ENCODE peak calls at places on chromosomes 12 and 14, in ten cellular contexts. One of them, this sample, is unnamed.

GRCh38 chr14:69612759-69613145 is 1.4 kb downstream of the SUSD6 start:
- DNase-seq in HL-60: no peak
- DNase-seq in NCI-H1105: no peak
- DNase-seq in brain microvascular endothelial cell: no peak
- DNase-seq in WTC11: no peak
- DNase-seq in Peyer's patch: no peak
- DNase-seq in AG09309: no peak
- DNase-seq in Calu3: no peak
- DNase-seq in kidney tubule cell: peak
- DNase-seq in CD8-positive, alpha-beta memory T cell: no peak
- DNase-seq in this sample: no peak

GRCh38 chr12:93572712-93573551 is 457 bp downstream of the SOCS2 start:
- DNase-seq in Calu3: no peak
- DNase-seq in AG09309: no peak
- DNase-seq in WTC11: peak
- DNase-seq in brain microvascular endothelial cell: no peak
- DNase-seq in HL-60: no peak
- DNase-seq in NCI-H1105: no peak
- DNase-seq in Peyer's patch: peak
- DNase-seq in CD8-positive, alpha-beta memory T cell: no peak
- DNase-seq in kidney tubule cell: peak
- DNase-seq in this sample: no peak

GRCh38 chr14:35202195-35202594 is 79.8 kb downstream of the PRORP start:
- DNase-seq in kidney tubule cell: no peak
- DNase-seq in Peyer's patch: no peak
- DNase-seq in AG09309: no peak
- DNase-seq in NCI-H1105: no peak
- DNase-seq in Calu3: no peak
- DNase-seq in CD8-positive, alpha-beta memory T cell: no peak
- DNase-seq in HL-60: peak
- DNase-seq in brain microvascular endothelial cell: no peak
- DNase-seq in WTC11: no peak
- DNase-seq in this sample: no peak

GRCh38 chr12:119071638-119072231 is 90.4 kb downstream of the SRRM4 start:
- DNase-seq in CD8-positive, alpha-beta memory T cell: no peak
- DNase-seq in Peyer's patch: no peak
- DNase-seq in Calu3: no peak
- DNase-seq in NCI-H1105: no peak
- DNase-seq in AG09309: no peak
- DNase-seq in brain microvascular endothelial cell: no peak
- DNase-seq in WTC11: no peak
- DNase-seq in kidney tubule cell: no peak
- DNase-seq in HL-60: no peak
- DNase-seq in this sample: no peak

GRCh38 chr14:71725802-71726638 is 206.2 kb upstream of the RGS6 start:
- DNase-seq in CD8-positive, alpha-beta memory T cell: no peak
- DNase-seq in Calu3: no peak
- DNase-seq in AG09309: no peak
- DNase-seq in HL-60: peak
- DNase-seq in NCI-H1105: no peak
- DNase-seq in brain microvascular endothelial cell: peak
- DNase-seq in kidney tubule cell: peak
- DNase-seq in Peyer's patch: no peak
- DNase-seq in WTC11: no peak
- DNase-seq in this sample: no peak

GRCh38 chr12:114976959-114977358 is 293.0 kb upstream of the TBX3 start:
- DNase-seq in NCI-H1105: no peak
- DNase-seq in AG09309: no peak
- DNase-seq in CD8-positive, alpha-beta memory T cell: no peak
- DNase-seq in Calu3: no peak
- DNase-seq in Peyer's patch: no peak
- DNase-seq in HL-60: no peak
- DNase-seq in brain microvascular endothelial cell: no peak
- DNase-seq in kidney tubule cell: no peak
- DNase-seq in WTC11: no peak
- DNase-seq in this sample: no peak

GRCh38 chr12:104877107-104877705 is 80.9 kb downstream of the SLC41A2 start:
- DNase-seq in brain microvascular endothelial cell: peak
- DNase-seq in NCI-H1105: peak
- DNase-seq in Peyer's patch: no peak
- DNase-seq in Calu3: peak
- DNase-seq in kidney tubule cell: peak
- DNase-seq in AG09309: peak
- DNase-seq in HL-60: peak
- DNase-seq in CD8-positive, alpha-beta memory T cell: peak
- DNase-seq in WTC11: no peak
- DNase-seq in this sample: no peak

GRCh38 chr12:31518680-31519227 is 72.2 kb downstream of the DENND5B start:
- DNase-seq in brain microvascular endothelial cell: peak
- DNase-seq in Peyer's patch: no peak
- DNase-seq in HL-60: no peak
- DNase-seq in NCI-H1105: peak
- DNase-seq in WTC11: peak
- DNase-seq in AG09309: peak
- DNase-seq in kidney tubule cell: peak
- DNase-seq in Calu3: peak
- DNase-seq in CD8-positive, alpha-beta memory T cell: no peak
- DNase-seq in this sample: peak

GRCh38 chr12:57063991-57064725 is 14.2 kb upstream of the MYO1A start:
- DNase-seq in AG09309: no peak
- DNase-seq in HL-60: no peak
- DNase-seq in Peyer's patch: no peak
- DNase-seq in WTC11: no peak
- DNase-seq in brain microvascular endothelial cell: no peak
- DNase-seq in Calu3: no peak
- DNase-seq in CD8-positive, alpha-beta memory T cell: no peak
- DNase-seq in kidney tubule cell: no peak
- DNase-seq in NCI-H1105: no peak
- DNase-seq in this sample: no peak

GRCh38 chr12:40020261-40020691 is 85.6 kb downstream of the SLC2A13 start:
- DNase-seq in AG09309: no peak
- DNase-seq in brain microvascular endothelial cell: no peak
- DNase-seq in Peyer's patch: no peak
- DNase-seq in NCI-H1105: no peak
- DNase-seq in HL-60: no peak
- DNase-seq in kidney tubule cell: no peak
- DNase-seq in WTC11: no peak
- DNase-seq in CD8-positive, alpha-beta memory T cell: no peak
- DNase-seq in Calu3: no peak
- DNase-seq in this sample: no peak

GRCh38 chr12:1217191-1217949 is 226.3 kb downstream of the ERC1 start:
- DNase-seq in Calu3: peak
- DNase-seq in brain microvascular endothelial cell: peak
- DNase-seq in AG09309: peak
- DNase-seq in NCI-H1105: no peak
- DNase-seq in Peyer's patch: no peak
- DNase-seq in HL-60: no peak
- DNase-seq in WTC11: no peak
- DNase-seq in CD8-positive, alpha-beta memory T cell: no peak
- DNase-seq in kidney tubule cell: peak
- DNase-seq in this sample: no peak

GRCh38 chr14:91272341-91273272 is 28.1 kb upstream of the GPR68 start:
- DNase-seq in WTC11: no peak
- DNase-seq in brain microvascular endothelial cell: no peak
- DNase-seq in CD8-positive, alpha-beta memory T cell: no peak
- DNase-seq in AG09309: no peak
- DNase-seq in kidney tubule cell: no peak
- DNase-seq in Peyer's patch: no peak
- DNase-seq in Calu3: no peak
- DNase-seq in HL-60: no peak
- DNase-seq in NCI-H1105: no peak
- DNase-seq in this sample: no peak

GRCh38 chr14:38616959-38617358 is 361.1 kb upstream of the CLEC14A start:
- DNase-seq in CD8-positive, alpha-beta memory T cell: no peak
- DNase-seq in WTC11: no peak
- DNase-seq in HL-60: no peak
- DNase-seq in brain microvascular endothelial cell: no peak
- DNase-seq in Calu3: no peak
- DNase-seq in kidney tubule cell: no peak
- DNase-seq in AG09309: no peak
- DNase-seq in NCI-H1105: peak
- DNase-seq in Peyer's patch: no peak
- DNase-seq in this sample: peak

GRCh38 chr14:74545386-74545785 is 51.8 kb downstream of the ISCA2 start:
- DNase-seq in brain microvascular endothelial cell: no peak
- DNase-seq in Calu3: no peak
- DNase-seq in WTC11: no peak
- DNase-seq in NCI-H1105: no peak
- DNase-seq in HL-60: no peak
- DNase-seq in Peyer's patch: no peak
- DNase-seq in AG09309: no peak
- DNase-seq in kidney tubule cell: no peak
- DNase-seq in CD8-positive, alpha-beta memory T cell: no peak
- DNase-seq in this sample: no peak

GRCh38 chr12:12398026-12398859 is 41.4 kb downstream of the BORCS5 start:
- DNase-seq in Calu3: peak
- DNase-seq in HL-60: no peak
- DNase-seq in kidney tubule cell: peak
- DNase-seq in AG09309: peak
- DNase-seq in Peyer's patch: no peak
- DNase-seq in WTC11: no peak
- DNase-seq in CD8-positive, alpha-beta memory T cell: no peak
- DNase-seq in NCI-H1105: no peak
- DNase-seq in brain microvascular endothelial cell: peak
- DNase-seq in this sample: no peak

GRCh38 chr14:61559641-61560201 is 135.6 kb upstream of the HIF1A start:
- DNase-seq in brain microvascular endothelial cell: no peak
- DNase-seq in AG09309: no peak
- DNase-seq in kidney tubule cell: peak
- DNase-seq in CD8-positive, alpha-beta memory T cell: no peak
- DNase-seq in Peyer's patch: peak
- DNase-seq in Calu3: peak
- DNase-seq in WTC11: no peak
- DNase-seq in NCI-H1105: no peak
- DNase-seq in HL-60: no peak
- DNase-seq in this sample: no peak

GRCh38 chr14:71322660-71323250 is 415.5 kb downstream of the PCNX1 start:
- DNase-seq in kidney tubule cell: peak
- DNase-seq in NCI-H1105: no peak
- DNase-seq in AG09309: peak
- DNase-seq in brain microvascular endothelial cell: peak
- DNase-seq in Calu3: no peak
- DNase-seq in Peyer's patch: no peak
- DNase-seq in HL-60: peak
- DNase-seq in WTC11: no peak
- DNase-seq in CD8-positive, alpha-beta memory T cell: no peak
- DNase-seq in this sample: no peak

GRCh38 chr12:120584343-120585149 is 3.3 kb upstream of the POP5 start:
- DNase-seq in brain microvascular endothelial cell: no peak
- DNase-seq in Peyer's patch: peak
- DNase-seq in CD8-positive, alpha-beta memory T cell: peak
- DNase-seq in WTC11: peak
- DNase-seq in AG09309: no peak
- DNase-seq in Calu3: peak
- DNase-seq in HL-60: peak
- DNase-seq in kidney tubule cell: peak
- DNase-seq in NCI-H1105: peak
- DNase-seq in this sample: peak